ENCODE peak calls at places on chromosomes 1 and 21, in ten cellular contexts. X is GM13977, K is kidney epithelial cell, U is heart right ventricle, N is mesothelial cell of epicardium, T is ovary, S is left lung, B is spleen, D is breast epithelium, I is pancreas. O is an unnamed sample.

GRCh38 chr1:234897754-234898454 is 230.7 kb downstream of the TOMM20 start:
- DNase-seq in I (no peak), U (no peak), S (no peak), N (no peak), T (no peak), D (no peak), K (no peak), B (no peak), X (no peak), O (no peak)

GRCh38 chr1:244180256-244180655 is 129.2 kb downstream of the ZBTB18 start:
- DNase-seq in U (no peak), T (no peak), X (no peak), B (no peak), I (no peak), N (no peak), K (peak), D (no peak), S (no peak), O (no peak)

GRCh38 chr1:191495040-191495439 is 663.2 kb upstream of the RGS18 start:
- DNase-seq in D (no peak), X (no peak), S (no peak), T (no peak), I (no peak), N (no peak), B (no peak), U (no peak), K (no peak), O (no peak)

GRCh38 chr1:157992031-157992568 is 1.3 kb upstream of the KIRREL1 start:
- DNase-seq in X (peak), T (peak), D (no peak), N (peak), B (no peak), I (peak), K (no peak), S (peak), U (peak), O (peak)

GRCh38 chr1:3727042-3727824 is 25.0 kb upstream of the CCDC27 start:
- DNase-seq in K (no peak), T (no peak), D (no peak), U (peak), X (peak), N (no peak), I (no peak), B (no peak), S (no peak), O (peak)

GRCh38 chr1:225299624-225300023 is 128.2 kb downstream of the LBR start:
- DNase-seq in N (no peak), D (no peak), K (peak), U (no peak), I (no peak), S (no peak), X (no peak), B (no peak), T (no peak), O (no peak)

GRCh38 chr21:43740497-43741156 is 21.7 kb downstream of the PDXK start:
- DNase-seq in T (peak), N (peak), K (no peak), S (no peak), I (peak), B (no peak), D (peak), X (no peak), U (no peak), O (no peak)

GRCh38 chr1:38044224-38045215 is 2.1 kb downstream of the POU3F1 start:
- DNase-seq in D (no peak), I (no peak), X (no peak), S (no peak), U (no peak), T (no peak), N (no peak), B (no peak), K (no peak), O (no peak)

GRCh38 chr1:214386747-214387146 is 105.8 kb downstream of the SMYD2 start:
- DNase-seq in X (no peak), U (no peak), T (no peak), I (no peak), B (no peak), N (no peak), D (no peak), S (no peak), K (no peak), O (no peak)

GRCh38 chr21:43892984-43893535 is 28.0 kb downstream of the AGPAT3 start:
- DNase-seq in K (no peak), B (peak), U (no peak), X (no peak), I (no peak), D (no peak), S (no peak), N (no peak), T (peak), O (no peak)

GRCh38 chr21:35882791-35883240 is 177.5 kb downstream of the SETD4 start:
- DNase-seq in I (peak), X (no peak), B (no peak), U (no peak), S (no peak), K (peak), T (no peak), N (no peak), D (no peak), O (no peak)

GRCh38 chr1:1397839-1398523 is 1.2 kb downstream of the CCNL2 start:
- DNase-seq in I (no peak), B (no peak), K (no peak), N (no peak), D (no peak), U (no peak), T (no peak), X (no peak), S (no peak), O (no peak)

GRCh38 chr1:1955651-1956094 is 36.6 kb upstream of the TMEM52 start:
- DNase-seq in T (no peak), X (no peak), D (no peak), B (no peak), S (no peak), I (no peak), N (no peak), K (no peak), U (no peak), O (no peak)

DNA sequence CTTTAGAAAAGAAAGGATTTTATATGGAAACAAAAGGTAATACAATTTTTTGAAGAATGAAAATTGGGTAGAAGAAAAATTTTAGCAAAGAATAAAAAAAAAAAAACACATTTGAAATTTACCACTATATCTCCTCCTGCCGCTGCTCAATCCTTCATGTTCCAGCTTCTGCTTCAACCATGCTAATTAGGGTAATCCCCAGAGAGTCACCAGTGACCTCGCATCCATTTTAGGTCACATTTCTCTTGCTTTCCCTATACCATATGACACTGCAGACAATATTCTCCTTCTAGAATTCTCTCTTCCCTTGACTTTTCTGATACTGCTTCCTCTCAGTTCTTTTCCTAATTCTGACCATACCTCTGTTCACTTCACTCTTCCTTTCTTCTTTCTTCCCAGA is 237.1 kb downstream of the USH2A start:
- DNase-seq in S (no peak), T (no peak), U (no peak), N (no peak), I (no peak), X (no peak), B (no peak), D (no peak), K (no peak), O (no peak)
- TF ChIP-seq CTCF in S (no peak), T (no peak), U (no peak), N (no peak), I (no peak), X (no peak), B (no peak), D (no peak), K (no peak), O (no peak)

GRCh38 chr21:33305344-33305671 is 19.5 kb upstream of the IFNAR1 start:
- DNase-seq in S (no peak), B (no peak), X (no peak), I (no peak), D (no peak), N (no peak), U (no peak), T (no peak), K (no peak), O (no peak)

GRCh38 chr21:33309778-33310177 is 15.0 kb upstream of the IFNAR1 start:
- DNase-seq in N (no peak), B (no peak), U (no peak), T (no peak), I (no peak), K (no peak), S (no peak), D (no peak), X (no peak), O (no peak)

GRCh38 chr21:33313183-33313582 is 11.6 kb upstream of the IFNAR1 start:
- DNase-seq in N (no peak), U (no peak), T (no peak), D (no peak), B (no peak), K (no peak), I (no peak), X (no peak), S (no peak), O (peak)

GRCh38 chr21:33313611-33314010 is 11.2 kb upstream of the IFNAR1 start:
- DNase-seq in K (no peak), S (no peak), N (no peak), B (no peak), U (no peak), T (no peak), I (no peak), D (no peak), X (no peak), O (no peak)

GRCh38 chr21:33308586-33309490 is 15.9 kb upstream of the IFNAR1 start:
- DNase-seq in T (no peak), U (no peak), S (no peak), K (no peak), X (no peak), I (no peak), N (no peak), B (no peak), D (no peak), O (peak)
- TF ChIP-seq CTCF in T (no peak), U (no peak), S (no peak), K (no peak), X (peak), I (no peak), N (no peak), B (no peak), D (no peak), O (peak)

GRCh38 chr1:21939650-21940374 is 2.7 kb upstream of the HSPG2 start:
- DNase-seq in U (peak), B (no peak), X (no peak), D (peak), I (peak), N (peak), T (peak), K (peak), S (peak), O (no peak)
- TF ChIP-seq CTCF in U (peak), B (peak), X (no peak), D (peak), I (no peak), N (peak), T (peak), K (peak), S (no peak), O (no peak)

DNA sequence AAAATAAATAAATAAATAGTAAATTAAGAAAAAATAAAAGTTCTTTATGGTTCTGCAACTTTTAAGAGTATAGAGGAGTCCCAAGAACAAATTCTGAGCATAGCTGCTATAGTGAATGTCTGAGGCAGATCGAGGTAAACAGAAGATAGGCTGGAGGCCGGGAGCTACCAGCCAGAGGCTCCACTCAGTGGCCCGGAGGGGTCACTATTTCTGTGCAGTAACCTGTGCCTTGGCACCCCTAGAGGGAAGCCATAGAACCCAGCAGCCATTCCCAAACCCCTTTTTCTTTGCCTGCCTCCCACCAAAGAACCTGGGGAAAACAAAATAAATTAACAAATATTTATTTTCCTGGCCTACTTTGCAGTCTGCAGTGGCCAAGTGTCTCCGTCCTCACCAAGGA is 38.4 kb upstream of the HEATR1 start:
- DNase-seq in X (no peak), S (no peak), D (no peak), I (no peak), K (no peak), U (no peak), T (no peak), B (no peak), N (no peak), O (no peak)
- TF ChIP-seq CTCF in X (no peak), S (no peak), D (no peak), I (no peak), K (no peak), U (no peak), T (no peak), B (no peak), N (no peak), O (no peak)

GRCh38 chr21:20445971-20446370 is 552.2 kb upstream of the NCAM2 start:
- DNase-seq in B (no peak), X (no peak), K (no peak), N (no peak), S (no peak), U (no peak), D (no peak), T (no peak), I (no peak), O (no peak)

DNA sequence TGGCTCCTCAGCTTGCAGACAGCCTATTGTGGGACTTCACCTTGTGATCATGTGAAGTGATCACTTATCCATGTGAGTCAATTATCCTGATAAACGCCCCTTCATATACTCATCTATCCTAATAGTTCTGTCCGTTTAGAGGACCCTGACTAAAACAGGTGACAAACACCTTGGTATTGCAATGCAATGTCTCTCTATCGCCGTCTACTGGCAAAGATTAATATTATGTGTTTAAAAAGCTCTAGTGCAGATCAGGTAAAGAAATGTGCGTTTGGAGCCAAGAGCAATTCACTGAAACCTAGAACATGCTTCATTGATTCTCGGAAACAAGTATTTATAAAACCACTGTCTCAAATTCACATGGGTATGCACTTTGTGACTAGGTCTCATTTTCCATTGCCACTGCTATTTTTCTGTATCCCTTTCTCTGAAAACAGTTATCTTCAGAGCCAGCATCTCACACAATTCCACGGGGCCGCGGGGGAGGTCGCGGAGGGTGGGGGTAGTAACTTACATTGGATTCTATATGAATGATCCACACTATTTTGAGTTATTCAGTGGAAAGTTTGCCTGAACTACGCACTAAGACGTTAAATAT is 554.6 kb upstream of the NCAM2 start:
- DNase-seq in D (no peak), T (no peak), B (no peak), U (no peak), K (no peak), S (no peak), I (no peak), N (no peak), X (no peak), O (peak)
- TF ChIP-seq CTCF in D (no peak), T (no peak), B (no peak), U (peak), K (peak), S (peak), I (peak), N (peak), X (peak), O (peak)

GRCh38 chr1:168734946-168735345 is 5.9 kb upstream of the DPT start:
- DNase-seq in T (no peak), N (no peak), B (no peak), K (no peak), D (no peak), X (no peak), U (no peak), S (no peak), I (no peak), O (no peak)
- TF ChIP-seq CTCF in T (no peak), N (no peak), B (no peak), K (peak), D (no peak), X (peak), U (peak), S (no peak), I (no peak), O (no peak)

GRCh38 chr1:162677607-162678371 is 45.5 kb downstream of the DDR2 start:
- DNase-seq in N (no peak), T (no peak), B (no peak), D (no peak), I (no peak), X (no peak), K (no peak), S (no peak), U (no peak), O (no peak)
- TF ChIP-seq CTCF in N (no peak), T (no peak), B (no peak), D (no peak), I (no peak), X (no peak), K (no peak), S (no peak), U (no peak), O (no peak)

DNA sequence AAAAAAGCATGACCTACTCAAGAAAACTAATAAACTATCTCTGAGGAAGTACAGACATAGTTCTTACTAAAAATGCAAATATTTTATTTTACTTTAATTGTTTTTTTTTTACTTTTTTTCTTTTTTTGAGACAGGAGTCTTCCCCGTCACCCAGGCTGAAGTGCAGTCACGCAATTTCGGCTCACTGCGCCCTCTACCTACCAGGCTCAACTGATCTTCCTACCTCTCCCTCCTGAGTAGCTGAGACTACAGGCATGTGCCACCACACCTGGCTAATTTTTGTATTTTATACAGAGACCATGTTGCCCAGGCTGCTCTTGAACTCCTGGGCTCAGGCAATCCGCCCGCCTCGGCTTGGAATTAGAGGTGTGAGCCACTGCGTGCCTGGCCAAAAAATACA is 1263.1 kb downstream of the KCNT2 start:
- DNase-seq in S (peak), K (no peak), B (no peak), X (no peak), T (no peak), U (no peak), N (no peak), D (no peak), I (no peak), O (no peak)
- TF ChIP-seq CTCF in S (no peak), K (peak), B (no peak), X (no peak), T (no peak), U (no peak), N (no peak), D (no peak), I (no peak), O (no peak)

O was measured in OCI-LY7.